ENCODE peak calls at places on chromosomes 7 and 10, in seven cellular contexts. D, L, F, X, V, S and A are unnamed samples.

GRCh38 chr10:79244841-79245504 is 102.3 kb upstream of the PPIF start:
- DNase-seq in L (peak; percentile 77), D (no peak), S (no peak), V (no peak), F (no peak), X (no peak), A (no peak)

GRCh38 chr10:24901686-24902399 is 50.6 kb downstream of the PRTFDC1 start:
- DNase-seq in X (peak; percentile 71), D (no peak), L (peak; percentile 16), S (no peak), V (no peak), F (peak; percentile 42), A (no peak)

GRCh38 chr7:132276986-132277716 is 299.1 kb downstream of the PLXNA4 start:
- DNase-seq in V (no peak), F (no peak), L (no peak), S (peak; percentile 83), X (no peak), D (no peak), A (no peak)

GRCh38 chr7:143073556-143073955 is 21.4 kb downstream of the OR6V1 start:
- DNase-seq in D (no peak), X (no peak), S (no peak), F (no peak), L (no peak), V (no peak), A (no peak)

GRCh38 chr7:37545619-37546356 is 97.1 kb upstream of the ELMO1 start:
- DNase-seq in D (no peak), X (no peak), S (no peak), L (no peak), V (no peak), F (no peak), A (no peak)

GRCh38 chr10:36188461-36188860 is 546.4 kb upstream of the FZD8 start:
- DNase-seq in V (no peak), D (no peak), F (no peak), L (no peak), X (no peak), S (no peak), A (no peak)

GRCh38 chr10:91247360-91248111 is 27.1 kb downstream of the PCGF5 start:
- DNase-seq in L (no peak), S (no peak), V (no peak), F (no peak), X (peak; percentile 59), D (no peak), A (no peak)

GRCh38 chr10:10223129-10223528 is 794.5 kb upstream of the CELF2 start:
- DNase-seq in L (no peak), D (no peak), S (no peak), V (no peak), X (no peak), F (no peak), A (no peak)

GRCh38 chr10:113585949-113586348 is 33.1 kb downstream of the HABP2 start:
- DNase-seq in X (no peak), L (peak; percentile 10), S (no peak), V (no peak), D (no peak), F (no peak), A (no peak)

GRCh38 chr7:42348627-42349026 is 111.6 kb upstream of the GLI3 start:
- DNase-seq in S (no peak), F (no peak), V (no peak), L (no peak), D (no peak), X (no peak), A (no peak)